ENCODE peak calls at places on chromosomes 3 and 15, in eight cellular contexts. B is left ventricle myocardium inferior, K is GM23338, R is psoas muscle, Z is breast epithelium, I is PC-9, V is aorta, C is astrocyte. A is an unnamed sample.

GRCh38 chr3:16365454-16366128 is 100.6 kb downstream of the OXNAD1 start:
- DNase-seq in B (no peak), K (no peak), R (no peak), Z (no peak), I (no peak), V (no peak), C (no peak), A (no peak)

GRCh38 chr3:141414141-141414689 is 45.9 kb downstream of the ZBTB38 start:
- DNase-seq in B (no peak), K (no peak), R (no peak), Z (no peak), I (no peak), V (no peak), C (peak; percentile 79), A (no peak)

GRCh38 chr3:48157215-48157840 is 30.9 kb downstream of the CDC25A start:
- DNase-seq in B (no peak), K (no peak), R (no peak), Z (no peak), I (peak; percentile 77), V (no peak), C (peak; percentile 42), A (no peak)

GRCh38 chr15:82613764-82614163 is 33.4 kb downstream of the CPEB1 start:
- DNase-seq in B (no peak), K (peak; percentile 2), R (no peak), Z (no peak), I (no peak), V (no peak), C (no peak), A (no peak)

GRCh38 chr15:64343222-64343621 is 12.8 kb downstream of the CSNK1G1 start:
- DNase-seq in B (no peak), K (no peak), R (no peak), Z (no peak), I (no peak), V (no peak), C (no peak), A (no peak)

GRCh38 chr3:58490860-58491501 is 915 bp upstream of the KCTD6 start:
- DNase-seq in B (peak; percentile 22), K (no peak), R (peak; percentile 28), Z (no peak), I (no peak), V (peak; percentile 77), C (no peak), A (peak; percentile 54)

GRCh38 chr15:98981851-98982722 is 25.5 kb downstream of the PGPEP1L start:
- DNase-seq in B (no peak), K (no peak), R (no peak), Z (no peak), I (peak; percentile 62), V (no peak), C (peak; percentile 28), A (no peak)

GRCh38 chr3:165505657-165506056 is 309.5 kb upstream of the SLITRK3 start:
- DNase-seq in B (no peak), K (no peak), R (no peak), Z (no peak), I (no peak), V (no peak), C (no peak), A (no peak)

GRCh38 chr3:181464033-181464694 is 247.6 kb upstream of the SOX2 start:
- DNase-seq in B (no peak), K (peak; percentile 22), R (no peak), Z (no peak), I (no peak), V (no peak), C (no peak), A (no peak)

GRCh38 chr3:171777608-171777995 is 32.7 kb downstream of the PLD1 start:
- DNase-seq in B (no peak), K (no peak), R (no peak), Z (no peak), I (no peak), V (no peak), C (no peak), A (no peak)

GRCh38 chr3:171775943-171776342 is 34.3 kb downstream of the PLD1 start:
- DNase-seq in B (no peak), K (no peak), R (no peak), Z (no peak), I (no peak), V (no peak), C (no peak), A (no peak)

GRCh38 chr3:171776839-171777607 is 33.3 kb downstream of the PLD1 start:
- DNase-seq in B (no peak), K (peak; percentile 23), R (no peak), Z (no peak), I (no peak), V (no peak), C (no peak), A (no peak)

GRCh38 chr3:171774516-171774915 is 35.8 kb downstream of the PLD1 start:
- DNase-seq in B (no peak), K (no peak), R (no peak), Z (no peak), I (no peak), V (no peak), C (no peak), A (no peak)

GRCh38 chr3:171776411-171776810 is 33.9 kb downstream of the PLD1 start:
- DNase-seq in B (no peak), K (no peak), R (no peak), Z (peak; percentile 63), I (no peak), V (no peak), C (no peak), A (no peak)
- H3K27ac ChIP-seq in B (no peak overlapping the region), K (no peak overlapping the region), R (no peak overlapping the region), Z (peak overlapping the region; percentile 32), I (no peak overlapping the region), V (no peak overlapping the region), C (no peak overlapping the region), A (no peak overlapping the region)

DNA sequence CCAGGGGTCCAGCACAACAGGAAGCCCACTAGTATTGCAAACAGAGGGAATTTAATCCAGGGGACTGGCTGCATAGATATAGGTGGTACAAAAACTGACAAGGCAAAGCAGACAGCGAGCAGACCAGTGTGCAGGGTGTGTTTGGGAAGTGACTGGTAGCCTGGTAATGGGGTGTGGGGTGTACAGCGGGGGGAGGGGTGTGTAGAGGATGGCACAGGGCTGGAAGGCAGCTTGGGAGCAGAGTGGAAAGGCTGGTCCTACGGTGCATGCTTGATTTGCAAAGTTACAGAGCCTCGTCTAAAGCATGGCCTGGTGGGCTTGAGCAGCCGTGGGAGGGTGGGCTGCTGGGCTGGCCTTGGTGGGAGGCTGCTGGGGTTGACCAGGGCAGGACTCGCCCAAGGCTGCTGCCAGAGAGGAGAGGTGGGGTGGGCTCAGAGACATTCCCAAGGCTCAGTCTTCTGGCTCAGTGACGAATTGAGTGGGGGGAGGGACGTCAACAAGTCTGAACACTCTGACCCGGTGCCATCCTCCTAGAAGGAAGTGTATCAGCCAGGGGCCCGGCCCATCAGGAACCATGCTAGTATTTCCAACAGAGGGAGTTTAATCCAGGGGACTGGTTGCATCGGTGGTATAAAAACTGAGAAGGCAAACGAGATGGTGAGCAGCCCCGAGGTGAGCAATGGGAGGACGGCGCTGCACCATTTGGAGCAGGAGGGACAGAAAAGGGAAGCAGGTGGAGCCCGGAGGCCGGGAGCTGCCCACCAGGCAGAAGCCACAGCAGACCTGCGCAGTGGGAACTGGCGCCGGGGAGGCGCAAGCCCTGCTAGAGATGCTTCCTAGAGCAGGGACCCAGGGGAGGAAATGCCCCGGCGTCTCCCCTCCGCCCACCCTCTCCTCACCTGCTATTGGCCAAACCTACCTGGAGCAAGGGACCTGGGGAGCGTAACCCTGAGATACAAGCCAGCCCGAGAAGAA is 29.2 kb downstream of the CPN2 start:
- DNase-seq in B (no peak), K (no peak), R (no peak), Z (no peak), I (peak; percentile 75), V (no peak), C (no peak), A (no peak)
- H3K4me3 ChIP-seq in B (no peak overlapping the region), K (no peak overlapping the region), R (no peak overlapping the region), Z (no peak overlapping the region), I (peak overlapping the region; percentile 74), V (no peak overlapping the region), C (no peak overlapping the region), A (no peak overlapping the region)

GRCh38 chr3:128479558-128480086 is 12.9 kb upstream of the DNAJB8 start:
- DNase-seq in B (no peak), K (no peak), R (no peak), Z (no peak), I (no peak), V (no peak), C (no peak), A (no peak)

GRCh38 chr3:128475355-128475754 is 8.7 kb upstream of the DNAJB8 start:
- DNase-seq in B (no peak), K (no peak), R (no peak), Z (no peak), I (no peak), V (no peak), C (no peak), A (no peak)

GRCh38 chr3:128473737-128474136 is 7.0 kb upstream of the DNAJB8 start:
- DNase-seq in B (no peak), K (no peak), R (no peak), Z (no peak), I (no peak), V (no peak), C (no peak), A (no peak)

GRCh38 chr3:128478576-128479506 is 12.2 kb upstream of the DNAJB8 start:
- DNase-seq in B (no peak), K (no peak), R (no peak), Z (no peak), I (no peak), V (no peak), C (no peak), A (no peak)

DNA sequence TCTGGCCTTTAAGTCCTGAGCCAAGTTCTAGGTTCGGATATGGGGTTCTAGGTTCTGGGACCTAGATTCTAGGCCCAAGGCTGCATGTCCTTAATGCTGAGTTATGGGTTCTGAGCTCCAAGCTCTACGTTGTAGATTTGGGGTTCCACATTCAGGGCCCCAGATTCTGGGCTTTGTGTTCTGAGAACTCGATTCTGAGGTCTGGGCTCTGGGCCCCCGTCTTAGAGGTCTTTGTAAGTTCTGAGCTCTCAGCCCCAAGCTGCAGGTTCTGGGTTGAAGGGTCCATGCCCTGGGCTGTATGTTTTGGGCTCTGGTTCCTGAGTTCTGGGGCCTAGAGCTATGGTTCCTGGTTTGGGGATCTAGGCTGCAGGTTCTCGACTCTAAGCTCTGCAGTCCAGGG is 10.0 kb upstream of the DNAJB8 start:
- DNase-seq in B (no peak), K (no peak), R (no peak), Z (no peak), I (no peak), V (no peak), C (no peak), A (no peak)
- H3K4me1 ChIP-seq in B (peaks cover 27% of the 10 kb centered on the region), K (peaks cover 24% of the 10 kb centered on the region), R (peaks cover under 1% of the 10 kb centered on the region), Z (no peaks in the 10 kb centered on the region), I (no peaks in the 10 kb centered on the region), V (no peaks in the 10 kb centered on the region), C (no peaks in the 10 kb centered on the region), A (no peaks in the 10 kb centered on the region)

DNA sequence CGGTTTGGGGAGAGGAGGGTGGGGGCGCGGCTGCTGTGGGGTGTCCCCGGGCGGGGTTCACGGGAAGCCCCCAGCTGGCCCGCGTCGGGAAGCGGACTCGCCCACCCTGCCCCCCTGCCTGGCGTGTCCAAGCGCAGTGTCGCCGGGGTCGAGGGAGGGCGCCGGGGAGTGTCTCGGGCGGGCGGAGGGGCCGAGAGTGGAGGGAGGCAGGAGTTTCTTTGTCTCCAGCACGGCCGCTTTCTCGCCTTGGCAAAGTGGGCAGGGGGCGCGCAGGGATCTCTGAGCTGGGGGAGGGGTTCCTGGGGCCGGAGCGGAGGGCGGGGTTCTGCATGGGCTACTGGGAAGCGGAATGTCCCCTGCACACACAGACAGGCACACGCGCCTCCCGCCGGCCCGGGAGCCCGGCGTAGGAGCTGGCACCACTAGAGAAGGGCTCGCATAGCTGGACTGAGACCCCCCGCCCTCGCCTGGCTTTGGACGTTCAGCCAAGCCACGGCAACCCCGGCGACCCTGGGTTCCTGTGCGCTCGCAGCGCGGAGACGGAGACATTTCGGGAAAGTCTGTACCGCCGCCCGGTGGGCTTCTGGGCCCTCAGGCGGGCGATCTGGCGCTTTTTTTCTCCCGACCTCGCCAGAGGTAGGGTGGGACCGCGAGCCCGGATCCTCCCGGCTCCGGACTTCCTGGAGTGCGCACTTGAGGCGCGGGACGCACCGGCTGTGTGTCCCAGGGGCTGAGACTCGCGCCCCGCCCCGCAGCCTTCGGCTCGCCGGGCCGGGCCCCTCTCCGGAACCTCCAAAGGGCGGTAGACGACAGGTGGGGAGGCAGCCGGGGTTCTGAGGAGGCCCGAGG is 870 bp downstream of the ST8SIA2 start:
- DNase-seq in B (no peak), K (peak; percentile 64), R (no peak), Z (no peak), I (no peak), V (no peak), C (no peak), A (no peak)
- H3K27ac ChIP-seq in B (no peak overlapping the region), K (no peak overlapping the region), R (no peak overlapping the region), Z (no peak overlapping the region), I (no peak overlapping the region), V (no peak overlapping the region), C (no peak overlapping the region), A (no peak overlapping the region)